ENCODE peak calls at places on chromosomes 11 and 22, in six cellular contexts. T is sigmoid colon, N is HL-60, X is body of pancreas, G is fibroblast of lung, F is prostate gland. L is an unnamed sample.

GRCh38 chr11:105989124-105989523 is 32.9 kb downstream of the MSANTD4 start:
- DNase-seq in X (no peak), F (no peak), T (no peak), G (no peak), N (no peak), L (no peak)

GRCh38 chr22:22446527-22446926 is 62.0 kb downstream of the ZNF280B start:
- DNase-seq in T (no peak), G (peak; percentile 13), F (no peak), X (no peak), N (no peak), L (no peak)

GRCh38 chr11:59138643-59139042 is 4.0 kb upstream of the FAM111A start:
- DNase-seq in F (no peak), N (no peak), T (no peak), G (no peak), X (no peak), L (no peak)

GRCh38 chr11:93067881-93068390 is 98.5 kb downstream of the MTNR1B start:
- DNase-seq in F (no peak), X (no peak), G (no peak), N (no peak), T (no peak), L (no peak)

GRCh38 chr11:85694385-85694980 is 8.5 kb upstream of the CCDC89 start:
- DNase-seq in X (no peak), G (peak; percentile 50), N (peak; percentile 13), F (no peak), T (no peak), L (no peak)

GRCh38 chr11:111379500-111380136 is 543 bp upstream of the POU2AF1 start:
- DNase-seq in F (no peak), X (no peak), G (no peak), T (no peak), N (no peak), L (no peak)

GRCh38 chr11:75465701-75466531 is 32.9 kb upstream of the KLHL35 start:
- DNase-seq in N (no peak), X (no peak), G (peak; percentile 70), F (no peak), T (no peak), L (peak; percentile 43)

GRCh38 chr22:27876684-27877083 is 42.4 kb downstream of the PITPNB start:
- DNase-seq in G (peak; percentile 50), F (no peak), X (no peak), N (no peak), T (no peak), L (no peak)

GRCh38 chr22:26986051-26986881 is 328.9 kb downstream of the MIAT start:
- DNase-seq in F (no peak), G (peak; percentile 74), N (no peak), X (no peak), T (no peak), L (no peak)

GRCh38 chr11:64655901-64656601 is 65.0 kb downstream of the SLC22A12 start:
- DNase-seq in N (no peak), G (no peak), X (no peak), F (no peak), T (no peak), L (no peak)

GRCh38 chr11:68655406-68655805 is 28.9 kb upstream of the GAL start:
- DNase-seq in F (no peak), X (no peak), T (no peak), N (no peak), G (peak; percentile 18), L (no peak)

GRCh38 chr11:15223318-15223717 is 108.6 kb downstream of the INSC start:
- DNase-seq in G (peak; percentile 62), T (no peak), F (no peak), N (no peak), X (no peak), L (no peak)

GRCh38 chr11:72015511-72016061 is 16.9 kb downstream of the IL18BP start:
- DNase-seq in X (no peak), T (no peak), N (peak; percentile 47), F (no peak), G (peak; percentile 29), L (no peak)

GRCh38 chr11:34308049-34308692 is 49.6 kb downstream of the ABTB2 start:
- DNase-seq in N (no peak), X (no peak), F (no peak), T (no peak), G (no peak), L (no peak)

GRCh38 chr11:119157088-119157487 is 8.2 kb downstream of the ABCG4 start:
- DNase-seq in X (no peak), G (no peak), F (no peak), N (no peak), T (no peak), L (peak; percentile 15)

GRCh38 chr11:72238040-72238450 is 5.9 kb downstream of the PHOX2A start:
- DNase-seq in X (peak; percentile 62), F (no peak), T (peak; percentile 90), N (peak; percentile 78), G (peak; percentile 61), L (peak; percentile 74)

GRCh38 chr11:117842131-117842941 is 17.8 kb upstream of the FXYD2 start:
- DNase-seq in X (no peak), G (no peak), F (no peak), N (peak; percentile 58), T (peak; percentile 68), L (peak; percentile 52)

GRCh38 chr11:27456140-27456801 is 16.3 kb downstream of the LGR4 start:
- DNase-seq in X (peak; percentile 30), G (peak; percentile 71), F (no peak), N (no peak), T (no peak), L (no peak)

GRCh38 chr11:86251285-86251830 is 6.8 kb downstream of the EED start:
- DNase-seq in N (no peak), X (no peak), G (no peak), T (no peak), F (no peak), L (no peak)

GRCh38 chr11:41119484-41119883 is 340.0 kb downstream of the LRRC4C start:
- DNase-seq in F (no peak), X (no peak), N (no peak), G (no peak), T (no peak), L (no peak)

GRCh38 chr22:34943830-34944229 is 122.1 kb upstream of the ISX start:
- DNase-seq in F (no peak), X (no peak), N (no peak), G (no peak), T (no peak), L (no peak)

GRCh38 chr11:27965559-27965958 is 142.4 kb downstream of the KIF18A start:
- DNase-seq in G (no peak), F (no peak), T (no peak), N (no peak), X (no peak), L (no peak)

GRCh38 chr22:40387758-40388157 is 17.4 kb downstream of the SGSM3 start:
- DNase-seq in T (no peak), N (no peak), F (peak; percentile 60), G (no peak), X (peak; percentile 81), L (no peak)

GRCh38 chr11:122655527-122656072 is at the start of gene UBASH3B:
- DNase-seq in X (peak; percentile 80), F (peak; percentile 74), G (peak; percentile 93), T (peak; percentile 85), N (peak; percentile 78), L (peak; percentile 88)
- TF ChIP-seq CTCF in X (no peak), F (no peak), G (peak; percentile 4), T (no peak), N (no peak), L (peak; percentile 22)

GRCh38 chr22:43187171-43188099 is 501 bp upstream of the TTLL12 start:
- DNase-seq in F (peak; percentile 91), X (peak; percentile 97), G (peak; percentile 89), N (peak; percentile 96), T (peak; percentile 97), L (peak; percentile 98)
- H3K27ac ChIP-seq in F (peak overlapping the region; percentile 90), X (peak overlapping the region; percentile 86), G (peak overlapping the region; percentile 49), N (peak overlapping the region; percentile 88), T (peak overlapping the region; percentile 93), L (peak overlapping the region; percentile 90)

GRCh38 chr22:19461506-19461905 is 14.0 kb upstream of the C22orf39 start:
- DNase-seq in T (no peak), G (no peak), X (no peak), N (no peak), F (no peak), L (no peak)
- H3K4me3 ChIP-seq in T (no peak overlapping the region), G (no peak overlapping the region), X (no peak overlapping the region), N (no peak overlapping the region), F (no peak overlapping the region), L (no peak overlapping the region)

DNA sequence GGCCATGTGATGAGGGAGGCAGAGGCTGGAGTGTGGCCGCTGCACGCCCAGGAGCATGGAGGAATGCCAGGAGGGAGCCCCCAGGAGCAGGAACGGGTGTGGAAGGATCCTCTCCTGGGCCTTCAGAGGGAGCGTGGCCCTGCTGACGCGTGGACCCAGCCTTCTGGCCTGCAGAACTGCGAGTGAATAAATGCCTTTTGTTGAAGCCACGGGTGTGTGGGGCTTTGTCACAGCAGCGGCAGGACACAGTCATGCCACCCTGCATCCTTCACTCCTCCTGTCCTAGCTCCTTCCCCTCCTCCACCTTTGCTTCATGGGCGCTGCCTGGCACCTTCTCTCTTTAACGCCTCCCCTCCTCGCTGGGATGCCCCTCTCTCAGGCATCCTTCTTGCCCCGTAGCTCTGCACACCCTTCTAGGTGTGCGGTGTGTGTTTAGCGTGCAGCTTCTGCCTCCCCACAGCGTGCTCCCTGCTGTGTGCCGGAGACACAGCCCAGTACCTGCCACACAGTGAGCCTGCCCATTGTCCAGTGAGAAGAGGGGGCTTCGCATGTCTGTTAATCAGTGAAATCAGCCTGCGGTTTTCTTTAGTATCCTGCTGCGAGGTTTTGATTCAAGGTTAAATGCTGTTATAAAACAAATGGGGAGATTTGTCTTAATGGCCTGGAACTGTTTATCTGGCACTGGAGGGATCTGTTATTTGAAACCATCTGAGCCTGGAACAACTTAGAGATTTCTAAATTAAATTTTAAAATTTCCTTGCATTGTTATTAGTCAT is 459.6 kb downstream of the TBC1D22A start:
- DNase-seq in N (no peak), X (no peak), F (no peak), G (no peak), T (peak; percentile 43), L (no peak)
- TF ChIP-seq CTCF in N (no peak), X (no peak), F (no peak), G (no peak), T (no peak), L (no peak)

GRCh38 chr22:44351037-44351436 is 38.3 kb upstream of the SHISAL1 start:
- DNase-seq in T (no peak), X (no peak), F (no peak), G (no peak), N (no peak), L (no peak)

GRCh38 chr22:44354288-44354687 is 41.5 kb upstream of the SHISAL1 start:
- DNase-seq in F (no peak), G (no peak), X (no peak), T (peak; percentile 47), N (no peak), L (peak; percentile 9)

GRCh38 chr22:44351685-44352377 is 39.1 kb upstream of the SHISAL1 start:
- DNase-seq in N (peak; percentile 7), F (peak; percentile 14), T (peak; percentile 89), G (peak; percentile 94), X (peak; percentile 23), L (no peak)

GRCh38 chr22:44352378-44353062 is 39.8 kb upstream of the SHISAL1 start:
- DNase-seq in N (no peak), X (no peak), G (no peak), T (peak; percentile 59), F (no peak), L (peak; percentile 28)

DNA sequence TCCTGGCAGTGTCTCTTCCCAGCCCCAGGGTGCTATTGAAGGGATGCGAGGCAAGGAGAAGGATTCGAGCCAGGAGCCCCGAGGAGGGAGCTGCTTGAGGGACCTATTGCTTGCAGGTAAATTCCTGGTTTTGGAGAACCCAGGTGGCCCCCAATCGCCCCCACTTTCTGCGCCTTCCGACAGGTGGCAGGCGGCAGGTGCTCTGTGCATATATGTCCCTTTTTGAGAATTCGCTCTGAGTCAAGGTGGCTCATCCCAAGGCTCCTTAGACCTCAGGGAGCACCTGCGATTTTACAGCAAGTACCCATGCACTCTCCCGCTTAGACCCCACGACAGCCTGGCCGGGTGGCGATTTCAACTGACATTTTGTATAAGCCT is 40.3 kb upstream of the SHISAL1 start:
- DNase-seq in G (no peak), F (no peak), T (peak; percentile 56), X (no peak), N (no peak), L (peak; percentile 24)
- H3K27ac ChIP-seq in G (no peak overlapping the region), F (no peak overlapping the region), T (no peak overlapping the region), X (no peak overlapping the region), N (no peak overlapping the region), L (no peak overlapping the region)